ENCODE peak calls at places on chromosomes 13 and 19, in seven cellular contexts. M is ascending aorta, A is OCI-LY7, F is transverse colon, G is AG10803, Y is fibroblast of mammary gland, J is BE2C. W is an unnamed sample.

GRCh38 chr13:26810095-26810494 is 49.5 kb upstream of the GPR12 start:
- DNase-seq in M (no peak), A (no peak), F (no peak), G (no peak), Y (no peak), J (no peak), W (no peak)

GRCh38 chr19:5093297-5093858 is 124.5 kb downstream of the KDM4B start:
- DNase-seq in M (no peak), A (no peak), F (no peak), G (no peak), Y (no peak), J (no peak), W (no peak)

GRCh38 chr13:105642511-105642958 is 892.9 kb downstream of the EFNB2 start:
- DNase-seq in M (no peak), A (no peak), F (no peak), G (no peak), Y (no peak), J (no peak), W (peak; percentile 11)

GRCh38 chr13:93227906-93228801 is 1.5 kb downstream of the GPC6 start:
- DNase-seq in M (peak; percentile 81), A (no peak), F (peak; percentile 32), G (peak; percentile 89), Y (peak; percentile 85), J (peak; percentile 87), W (peak; percentile 83)

GRCh38 chr19:10388957-10389356 is 8.6 kb upstream of the TYK2 start:
- DNase-seq in M (peak; percentile 94), A (peak; percentile 79), F (peak; percentile 93), G (peak; percentile 66), Y (peak; percentile 81), J (peak; percentile 87), W (peak; percentile 43)

GRCh38 chr13:44470623-44471562 is 97.3 kb downstream of the SERP2 start:
- DNase-seq in M (no peak), A (peak; percentile 57), F (no peak), G (no peak), Y (peak; percentile 56), J (no peak), W (no peak)

GRCh38 chr13:99496322-99497142 is 4.7 kb upstream of the TM9SF2 start:
- DNase-seq in M (peak; percentile 88), A (no peak), F (peak; percentile 76), G (peak; percentile 91), Y (peak; percentile 88), J (peak; percentile 54), W (peak; percentile 51)

GRCh38 chr13:99312493-99312883 is 5.3 kb upstream of the GPR183 start:
- DNase-seq in M (peak; percentile 82), A (no peak), F (peak; percentile 45), G (peak; percentile 100), Y (peak; percentile 100), J (no peak), W (peak; percentile 99)

GRCh38 chr13:42876810-42877550 is 95.6 kb downstream of the FAM216B start:
- DNase-seq in M (no peak), A (no peak), F (no peak), G (peak; percentile 47), Y (peak; percentile 87), J (no peak), W (peak; percentile 60)

GRCh38 chr13:38494445-38494844 is 144.8 kb downstream of the UFM1 start:
- DNase-seq in M (no peak), A (no peak), F (no peak), G (no peak), Y (no peak), J (no peak), W (no peak)

GRCh38 chr13:40665754-40666057 is 735 bp downstream of the FOXO1 start:
- DNase-seq in M (no peak), A (peak; percentile 68), F (no peak), G (peak; percentile 23), Y (no peak), J (peak; percentile 35), W (no peak)

GRCh38 chr13:82634946-82635345 is 1247.3 kb downstream of the SLITRK1 start:
- DNase-seq in M (no peak), A (no peak), F (no peak), G (no peak), Y (peak; percentile 19), J (no peak), W (peak; percentile 27)

GRCh38 chr13:114077938-114078335 is 54.5 kb downstream of the RASA3 start:
- DNase-seq in M (peak; percentile 63), A (no peak), F (no peak), G (peak; percentile 80), Y (peak; percentile 66), J (peak; percentile 90), W (peak; percentile 67)

GRCh38 chr13:114079601-114080536 is 52.6 kb downstream of the RASA3 start:
- DNase-seq in M (peak; percentile 54), A (no peak), F (peak; percentile 5), G (no peak), Y (no peak), J (no peak), W (no peak)

GRCh38 chr13:114077121-114077937 is 55.1 kb downstream of the RASA3 start:
- DNase-seq in M (peak; percentile 44), A (no peak), F (no peak), G (no peak), Y (no peak), J (no peak), W (no peak)

GRCh38 chr13:114080739-114081561 is 51.5 kb downstream of the RASA3 start:
- DNase-seq in M (peak; percentile 55), A (no peak), F (peak; percentile 6), G (no peak), Y (no peak), J (no peak), W (no peak)

DNA sequence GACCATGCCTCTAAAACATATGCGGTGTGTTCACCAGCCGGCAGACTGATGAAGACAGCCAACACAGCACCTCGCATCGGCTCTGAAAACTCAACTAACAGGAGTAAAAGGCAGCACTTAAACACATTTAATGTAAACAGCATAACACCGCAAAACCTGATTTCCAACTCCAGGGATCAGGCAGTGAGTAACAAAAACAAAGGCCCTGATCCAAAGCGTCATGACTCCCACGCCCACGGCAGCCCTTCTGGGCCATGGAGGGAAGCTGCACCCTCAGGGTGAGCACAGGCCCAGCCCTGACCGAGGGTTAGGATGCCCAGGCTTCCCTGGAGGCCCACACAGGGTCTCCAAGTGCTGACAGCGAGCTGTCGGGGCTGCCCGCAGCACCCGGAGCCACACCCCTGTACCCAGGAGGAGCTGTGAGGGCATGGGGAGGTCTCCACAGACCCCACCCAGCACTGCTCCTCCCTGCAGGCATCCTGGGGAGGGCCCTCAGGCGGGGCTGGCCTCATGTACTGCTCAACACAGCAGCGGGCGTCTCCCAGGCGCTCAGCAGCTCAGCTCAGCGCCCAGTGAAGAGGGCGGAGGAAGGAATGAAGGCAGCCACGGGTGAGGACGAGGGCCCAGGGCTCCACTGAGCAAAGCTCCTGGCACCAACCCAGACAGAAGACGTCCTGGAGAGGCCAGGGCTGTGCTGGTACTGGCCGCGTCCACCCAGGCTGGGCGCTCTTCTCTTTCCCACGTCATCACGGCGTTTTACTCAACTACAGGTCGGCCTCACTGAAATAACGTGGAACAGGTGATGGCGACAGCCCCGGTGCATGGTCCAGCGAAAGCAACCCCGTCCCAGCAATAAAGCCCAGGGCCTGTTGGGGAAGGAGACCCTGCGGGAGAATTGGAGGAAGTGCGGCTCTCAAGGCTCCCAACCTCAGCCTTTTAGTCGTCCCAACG is 53.6 kb downstream of the RASA3 start:
- DNase-seq in M (peak; percentile 69), A (no peak), F (peak; percentile 63), G (peak; percentile 69), Y (peak; percentile 95), J (no peak), W (peak; percentile 77)
- H3K4me3 ChIP-seq in M (no peak overlapping the region), A (no peak overlapping the region), F (no peak overlapping the region), G (peak overlapping the region; percentile 20), Y (no peak overlapping the region), J (peak overlapping the region; percentile 23), W (no peak overlapping the region)

GRCh38 chr19:56253737-56254136 is 18.8 kb upstream of the EDDM13 start:
- DNase-seq in M (no peak), A (peak; percentile 69), F (no peak), G (peak; percentile 63), Y (peak; percentile 72), J (no peak), W (peak; percentile 66)

GRCh38 chr19:56258272-56258671 is 14.3 kb upstream of the EDDM13 start:
- DNase-seq in M (no peak), A (no peak), F (no peak), G (no peak), Y (no peak), J (no peak), W (no peak)

GRCh38 chr19:56252699-56253422 is 19.7 kb upstream of the EDDM13 start:
- DNase-seq in M (peak; percentile 64), A (peak; percentile 81), F (peak; percentile 83), G (peak; percentile 72), Y (peak; percentile 80), J (peak; percentile 91), W (peak; percentile 86)
- TF ChIP-seq CTCF in M (peak; percentile 6), A (peak; percentile 84), F (peak; percentile 70), G (peak; percentile 80), Y (peak; percentile 97), J (peak; percentile 98), W (peak; percentile 91)

GRCh38 chr19:18108897-18109296 is 11.3 kb downstream of the MAST3 start:
- DNase-seq in M (no peak), A (no peak), F (peak; percentile 60), G (no peak), Y (no peak), J (no peak), W (no peak)

GRCh38 chr19:18109731-18110671 is 12.4 kb downstream of the MAST3 start:
- DNase-seq in M (peak; percentile 76), A (no peak), F (peak; percentile 77), G (no peak), Y (no peak), J (peak; percentile 49), W (peak; percentile 62)

GRCh38 chr19:18112989-18113478 is 15.5 kb downstream of the MAST3 start:
- DNase-seq in M (peak; percentile 87), A (peak; percentile 81), F (peak; percentile 91), G (peak; percentile 72), Y (peak; percentile 77), J (peak; percentile 92), W (peak; percentile 65)

GRCh38 chr19:18109363-18109730 is 11.8 kb downstream of the MAST3 start:
- DNase-seq in M (no peak), A (no peak), F (peak; percentile 54), G (no peak), Y (no peak), J (no peak), W (no peak)

GRCh38 chr19:18110833-18111232 is 13.3 kb downstream of the MAST3 start:
- DNase-seq in M (no peak), A (no peak), F (peak; percentile 80), G (no peak), Y (no peak), J (no peak), W (no peak)
- H3K4me3 ChIP-seq in M (peak overlapping the region; percentile 72), A (no peak overlapping the region), F (peak overlapping the region; percentile 44), G (peak overlapping the region; percentile 83), Y (peak overlapping the region; percentile 60), J (no peak overlapping the region), W (peak overlapping the region; percentile 66)

DNA sequence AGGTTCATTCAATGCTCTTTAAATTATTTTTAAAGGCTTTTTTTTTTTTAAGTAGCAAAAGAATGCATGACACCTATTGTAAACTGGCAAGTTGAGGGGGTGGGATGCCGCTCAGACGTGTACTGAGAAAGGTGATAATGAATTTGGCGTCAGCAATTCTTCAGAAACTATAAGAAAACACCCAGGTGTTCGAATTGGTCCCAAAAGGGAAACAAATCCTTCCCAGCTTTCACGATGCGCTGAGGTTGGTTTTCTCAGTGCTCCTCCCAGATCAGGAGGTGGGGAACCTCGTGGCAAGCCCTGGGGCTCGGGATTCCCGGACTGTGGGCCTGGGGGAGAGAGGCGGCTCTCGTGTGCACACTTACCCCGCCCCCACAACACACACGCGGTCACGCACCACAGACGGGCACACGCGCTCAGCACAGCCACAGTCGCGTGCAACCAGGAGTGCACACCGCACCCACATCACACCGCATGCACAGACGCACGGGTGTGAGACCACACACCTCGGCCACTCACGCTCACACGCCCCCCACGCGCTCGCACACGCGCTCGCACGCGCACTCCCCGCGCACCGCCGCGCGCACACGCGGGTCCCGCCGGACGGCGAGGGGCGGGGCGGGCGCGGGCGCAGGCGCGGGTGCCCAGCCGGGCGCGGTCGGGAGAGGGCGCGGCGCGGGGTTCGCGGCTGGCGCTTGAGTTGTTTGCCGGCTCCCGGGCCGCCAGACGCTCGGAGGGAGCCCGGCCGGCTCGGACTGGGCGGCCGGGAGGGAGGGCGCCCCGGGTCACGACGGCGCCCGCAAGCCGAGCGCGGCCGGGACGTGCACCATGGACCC is at the start of gene FAM124A:
- DNase-seq in M (peak; percentile 67), A (peak; percentile 43), F (peak; percentile 53), G (peak; percentile 16), Y (peak; percentile 27), J (peak; percentile 77), W (peak; percentile 73)
- TF ChIP-seq CTCF in M (peak; percentile 60), A (no peak), F (peak; percentile 25), G (no peak), Y (no peak), J (peak; percentile 1), W (no peak)

W was measured in foreskin fibroblast.